ENCODE peak calls at places on chromosomes 16 and 17, in nine cellular contexts. X is B cell, V is stomach, F is astrocyte of the spinal cord, T is esophagus muscularis mucosa, U is endothelial cell, G is heart right ventricle, C is RWPE2, R is lung. L is an unnamed sample.

GRCh38 chr17:28720247-28720996 is 637 bp downstream of the RPL23A start:
- DNase-seq in X (no peak), V (no peak), F (no peak), T (no peak), U (no peak), G (no peak), C (no peak), R (no peak), L (peak; percentile 58)

GRCh38 chr17:37110012-37110701 is 161.4 kb downstream of the AATF start:
- DNase-seq in X (no peak), V (no peak), F (no peak), T (no peak), U (no peak), G (no peak), C (no peak), R (no peak), L (no peak)

GRCh38 chr16:57821149-57821971 is 19.1 kb upstream of the KIFC3 start:
- DNase-seq in X (no peak), V (no peak), F (no peak), T (no peak), U (no peak), G (no peak), C (no peak), R (no peak), L (no peak)

GRCh38 chr17:81488276-81488860 is 24.2 kb downstream of the ACTG1 start:
- DNase-seq in X (no peak), V (no peak), F (no peak), T (no peak), U (no peak), G (no peak), C (peak; percentile 58), R (no peak), L (peak; percentile 51)

GRCh38 chr17:66228887-66229782 is at the start of gene APOH:
- DNase-seq in X (no peak), V (no peak), F (no peak), T (no peak), U (no peak), G (no peak), C (no peak), R (no peak), L (no peak)

GRCh38 chr16:17138801-17139200 is 332.0 kb downstream of the XYLT1 start:
- DNase-seq in X (no peak), V (no peak), F (no peak), T (no peak), U (peak; percentile 26), G (no peak), C (no peak), R (no peak), L (no peak)

GRCh38 chr17:77287432-77288068 is 146.8 kb downstream of the SEC14L1 start:
- DNase-seq in X (no peak), V (peak; percentile 83), F (peak; percentile 92), T (no peak), U (peak; percentile 47), G (peak; percentile 54), C (peak; percentile 90), R (no peak), L (no peak)

GRCh38 chr17:48735057-48735341 is 6.4 kb upstream of the HOXB13 start:
- DNase-seq in X (no peak), V (no peak), F (no peak), T (no peak), U (no peak), G (no peak), C (peak; percentile 28), R (no peak), L (no peak)

GRCh38 chr16:77943770-77944169 is 78.6 kb upstream of the CLEC3A start:
- DNase-seq in X (no peak), V (no peak), F (no peak), T (no peak), U (no peak), G (no peak), C (no peak), R (no peak), L (no peak)

GRCh38 chr16:24980077-24980793 is 34.9 kb downstream of the ARHGAP17 start:
- DNase-seq in X (no peak), V (no peak), F (no peak), T (no peak), U (no peak), G (no peak), C (no peak), R (no peak), L (peak; percentile 49)

GRCh38 chr17:40496170-40496569 is 5.3 kb downstream of the TNS4 start:
- DNase-seq in X (no peak), V (no peak), F (no peak), T (no peak), U (no peak), G (no peak), C (no peak), R (no peak), L (no peak)

GRCh38 chr16:86766700-86767099 is 188.4 kb downstream of the FOXL1 start:
- DNase-seq in X (no peak), V (no peak), F (no peak), T (no peak), U (no peak), G (no peak), C (no peak), R (no peak), L (no peak)

GRCh38 chr17:15896277-15896676 is 48.7 kb upstream of the ADORA2B start:
- DNase-seq in X (no peak), V (no peak), F (no peak), T (no peak), U (no peak), G (no peak), C (no peak), R (no peak), L (no peak)

GRCh38 chr17:75084039-75084660 is 3.6 kb upstream of the SLC16A5 start:
- DNase-seq in X (no peak), V (no peak), F (peak; percentile 53), T (no peak), U (no peak), G (no peak), C (no peak), R (no peak), L (peak; percentile 29)

GRCh38 chr17:39921323-39921722 is 2.9 kb upstream of the GSDMB start:
- DNase-seq in X (no peak), V (no peak), F (no peak), T (no peak), U (no peak), G (no peak), C (no peak), R (no peak), L (peak; percentile 74)

GRCh38 chr16:12971216-12971615 is 69.8 kb downstream of the SHISA9 start:
- DNase-seq in X (no peak), V (peak; percentile 26), F (peak; percentile 40), T (no peak), U (no peak), G (no peak), C (peak; percentile 86), R (no peak), L (no peak)

GRCh38 chr17:16259926-16260325 is 42.9 kb downstream of the PIGL start:
- DNase-seq in X (no peak), V (no peak), F (no peak), T (no peak), U (no peak), G (no peak), C (no peak), R (no peak), L (no peak)

GRCh38 chr17:55356440-55357328 is 65.0 kb downstream of the MMD start:
- DNase-seq in X (peak; percentile 71), V (peak; percentile 76), F (peak; percentile 63), T (no peak), U (peak; percentile 76), G (peak; percentile 23), C (no peak), R (peak; percentile 67), L (peak; percentile 89)

GRCh38 chr16:67707210-67707609 is 11.9 kb downstream of the GFOD2 start:
- DNase-seq in X (no peak), V (no peak), F (no peak), T (no peak), U (no peak), G (no peak), C (no peak), R (no peak), L (no peak)

GRCh38 chr16:66740010-66740409 is 11.4 kb downstream of the DYNC1LI2 start:
- DNase-seq in X (no peak), V (no peak), F (peak; percentile 59), T (no peak), U (peak; percentile 39), G (no peak), C (no peak), R (no peak), L (peak; percentile 61)

GRCh38 chr17:40307691-40308289 is 1.2 kb upstream of the RARA start:
- DNase-seq in X (no peak), V (no peak), F (no peak), T (no peak), U (no peak), G (no peak), C (no peak), R (no peak), L (peak; percentile 1)

GRCh38 chr17:38852771-38853291 is 690 bp downstream of the RPL23 start:
- DNase-seq in X (no peak), V (no peak), F (no peak), T (no peak), U (peak; percentile 54), G (no peak), C (no peak), R (no peak), L (no peak)

GRCh38 chr16:12804395-12804794 is 708 bp upstream of the CPPED1 start:
- DNase-seq in X (no peak), V (no peak), F (no peak), T (no peak), U (no peak), G (no peak), C (no peak), R (no peak), L (no peak)

GRCh38 chr16:48559462-48560211 is 50.3 kb downstream of the N4BP1 start:
- DNase-seq in X (no peak), V (no peak), F (no peak), T (no peak), U (no peak), G (no peak), C (no peak), R (no peak), L (peak; percentile 47)
- TF ChIP-seq CTCF in X (no peak), V (no peak), F (no peak), T (no peak), U (no peak), G (no peak), C (no peak), R (no peak), L (no peak)

GRCh38 chr17:44916781-44917241 is 1.5 kb upstream of the GFAP start:
- DNase-seq in X (no peak), V (no peak), F (peak; percentile 52), T (no peak), U (no peak), G (peak; percentile 76), C (peak; percentile 90), R (no peak), L (no peak)
- TF ChIP-seq CTCF in X (no peak), V (no peak), F (peak; percentile 31), T (no peak), U (no peak), G (no peak), C (no peak), R (no peak), L (no peak)

GRCh38 chr16:19478505-19478904 is 43.4 kb downstream of the GDE1 start:
- DNase-seq in X (no peak), V (no peak), F (no peak), T (no peak), U (no peak), G (no peak), C (no peak), R (no peak), L (no peak)
- TF ChIP-seq CTCF in X (no peak), V (no peak), F (no peak), T (no peak), U (no peak), G (no peak), C (no peak), R (no peak), L (no peak)

GRCh38 chr17:64534187-64534586 is 27.4 kb downstream of the CEP95 start:
- DNase-seq in X (no peak), V (no peak), F (no peak), T (no peak), U (peak; percentile 11), G (no peak), C (no peak), R (no peak), L (no peak)
- TF ChIP-seq CTCF in X (no peak), V (no peak), F (peak; percentile 15), T (peak; percentile 7), U (no peak), G (no peak), C (peak; percentile 19), R (no peak), L (peak; percentile 20)

L was measured in activated CD8-positive, alpha-beta T cell treated with anti-CD3 and anti-CD28 coated beads for 36 hours.